ENCODE peak calls at places on chromosomes 11 and 22, in nine cellular contexts. V is Calu3, I is mesendoderm, F is GM12892, R is EL, L is globus pallidus, Z is AG20443, S is thoracic aorta, O is glutamatergic neuron. C is an unnamed sample.

GRCh38 chr11:1087961-1088926 is 13.6 kb downstream of the MUC2 start:
- DNase-seq in V (no peak), I (no peak), F (no peak), R (no peak), L (no peak), Z (no peak), S (no peak), O (peak; percentile 10), C (no peak)

GRCh38 chr11:126317681-126318641 is 14.1 kb downstream of the DCPS start:
- DNase-seq in V (no peak), I (no peak), F (no peak), R (peak; percentile 78), L (peak; percentile 41), Z (peak; percentile 83), S (no peak), O (no peak), C (peak; percentile 81)

GRCh38 chr11:45902452-45903380 is 4.4 kb downstream of the FREY1 start:
- DNase-seq in V (no peak), I (no peak), F (no peak), R (no peak), L (no peak), Z (no peak), S (no peak), O (no peak), C (no peak)

GRCh38 chr22:24819487-24819886 is 13.5 kb downstream of the SGSM1 start:
- DNase-seq in V (no peak), I (no peak), F (no peak), R (no peak), L (no peak), Z (no peak), S (no peak), O (no peak), C (no peak)

GRCh38 chr11:18727499-18728236 is 1.7 kb upstream of the IGSF22 start:
- DNase-seq in V (peak; percentile 57), I (peak; percentile 83), F (peak; percentile 58), R (peak; percentile 31), L (no peak), Z (peak; percentile 74), S (no peak), O (peak; percentile 70), C (peak; percentile 73)

GRCh38 chr11:58011771-58012170 is 11.9 kb upstream of the OR9Q1 start:
- DNase-seq in V (no peak), I (no peak), F (no peak), R (no peak), L (no peak), Z (no peak), S (no peak), O (no peak), C (no peak)

GRCh38 chr11:69919659-69920499 is 100.7 kb upstream of the FGF3 start:
- DNase-seq in V (no peak), I (no peak), F (no peak), R (no peak), L (no peak), Z (no peak), S (no peak), O (peak; percentile 8), C (no peak)

GRCh38 chr11:78526497-78527146 is 48.0 kb downstream of the NARS2 start:
- DNase-seq in V (no peak), I (no peak), F (no peak), R (no peak), L (no peak), Z (no peak), S (no peak), O (no peak), C (no peak)

GRCh38 chr11:60939828-60940227 is 12.1 kb downstream of the SLC15A3 start:
- DNase-seq in V (no peak), I (no peak), F (no peak), R (no peak), L (no peak), Z (no peak), S (no peak), O (no peak), C (no peak)

GRCh38 chr11:111602865-111603632 is 800 bp downstream of the SIK2 start:
- DNase-seq in V (peak; percentile 33), I (peak; percentile 60), F (peak; percentile 31), R (peak; percentile 38), L (peak; percentile 69), Z (peak; percentile 62), S (no peak), O (peak; percentile 67), C (peak; percentile 50)

GRCh38 chr11:38594881-38595280 is 1996.8 kb upstream of the RAG2 start:
- DNase-seq in V (no peak), I (no peak), F (no peak), R (no peak), L (no peak), Z (no peak), S (no peak), O (no peak), C (no peak)

GRCh38 chr22:49099496-49100124 is 728.1 kb downstream of the BRD1 start:
- DNase-seq in V (peak; percentile 9), I (peak; percentile 13), F (no peak), R (no peak), L (no peak), Z (no peak), S (peak; percentile 53), O (no peak), C (no peak)

GRCh38 chr11:120061761-120062560 is 76.0 kb downstream of the TRIM29 start:
- DNase-seq in V (no peak), I (peak; percentile 73), F (no peak), R (no peak), L (peak; percentile 65), Z (peak; percentile 78), S (no peak), O (peak; percentile 36), C (peak; percentile 42)

GRCh38 chr11:75627879-75628668 is 40.8 kb downstream of the MAP6 start:
- DNase-seq in V (no peak), I (peak; percentile 10), F (no peak), R (peak; percentile 50), L (no peak), Z (peak; percentile 40), S (no peak), O (peak; percentile 32), C (peak; percentile 30)

GRCh38 chr22:39239561-39240423 is 5.0 kb downstream of the PDGFB start:
- DNase-seq in V (peak; percentile 93), I (no peak), F (no peak), R (no peak), L (no peak), Z (no peak), S (no peak), O (no peak), C (no peak)

GRCh38 chr11:77244277-77245014 is 57.0 kb downstream of the GDPD4 start:
- DNase-seq in V (no peak), I (no peak), F (no peak), R (peak; percentile 77), L (no peak), Z (peak; percentile 73), S (no peak), O (no peak), C (peak; percentile 24)

GRCh38 chr11:112412383-112412782 is 151.7 kb upstream of the PLET1 start:
- DNase-seq in V (no peak), I (no peak), F (no peak), R (no peak), L (no peak), Z (no peak), S (no peak), O (no peak), C (no peak)

GRCh38 chr11:72439455-72439854 is 5.1 kb upstream of the CLPB start:
- DNase-seq in V (no peak), I (no peak), F (no peak), R (peak; percentile 54), L (no peak), Z (peak; percentile 83), S (no peak), O (no peak), C (peak; percentile 47)

C was measured in AG08396.